ENCODE peak calls at places on chromosomes 4 and X, in five cellular contexts. One of them, this sample, is unnamed.

GRCh38 chr4:65747386-65747785 is 77.1 kb upstream of the EPHA5 start:
- DNase-seq in GM12878: no peak
- DNase-seq in WTC11: no peak
- DNase-seq in HepG2: no peak
- DNase-seq in K562: no peak
- DNase-seq in this sample: no peak

GRCh38 chr4:7710126-7710525 is 229.5 kb downstream of the AFAP1 start:
- DNase-seq in GM12878: no peak
- DNase-seq in WTC11: no peak
- DNase-seq in HepG2: no peak
- DNase-seq in K562: no peak
- DNase-seq in this sample: no peak

GRCh38 chr4:119498520-119498919 is 130.1 kb downstream of the PDE5A start:
- DNase-seq in GM12878: no peak
- DNase-seq in WTC11: no peak
- DNase-seq in HepG2: peak
- DNase-seq in K562: no peak
- DNase-seq in this sample: no peak

GRCh38 chr4:139208404-139208945 is 31.5 kb upstream of the ELF2 start:
- DNase-seq in GM12878: no peak
- DNase-seq in WTC11: no peak
- DNase-seq in HepG2: peak
- DNase-seq in K562: peak
- DNase-seq in this sample: no peak

GRCh38 chrX:23616361-23616760 is 50.9 kb upstream of the PRDX4 start:
- DNase-seq in GM12878: no peak
- DNase-seq in WTC11: no peak
- DNase-seq in HepG2: peak
- DNase-seq in K562: peak
- DNase-seq in this sample: peak

GRCh38 chr4:153115322-153116100 is 88.7 kb upstream of the TRIM2 start:
- DNase-seq in GM12878: peak
- DNase-seq in WTC11: no peak
- DNase-seq in HepG2: peak
- DNase-seq in K562: no peak
- DNase-seq in this sample: peak

GRCh38 chr4:5995901-5996623 is 22.2 kb downstream of the C4orf50 start:
- DNase-seq in GM12878: no peak
- DNase-seq in WTC11: no peak
- DNase-seq in HepG2: no peak
- DNase-seq in K562: no peak
- DNase-seq in this sample: no peak

GRCh38 chrX:75155830-75156525 is at the start of gene ABCB7:
- DNase-seq in GM12878: peak
- DNase-seq in WTC11: peak
- DNase-seq in HepG2: peak
- DNase-seq in K562: peak
- DNase-seq in this sample: peak

GRCh38 chrX:15299945-15300851 is 15.2 kb downstream of the ASB11 start:
- DNase-seq in GM12878: no peak
- DNase-seq in WTC11: no peak
- DNase-seq in HepG2: peak
- DNase-seq in K562: peak
- DNase-seq in this sample: peak

GRCh38 chrX:68936608-68937007 is 107.8 kb downstream of the EFNB1 start:
- DNase-seq in GM12878: no peak
- DNase-seq in WTC11: no peak
- DNase-seq in HepG2: no peak
- DNase-seq in K562: no peak
- DNase-seq in this sample: no peak

GRCh38 chrX:155957843-155958242 is 39.7 kb upstream of the IL9R start:
- DNase-seq in GM12878: no peak
- DNase-seq in WTC11: no peak
- DNase-seq in HepG2: no peak
- DNase-seq in K562: no peak
- DNase-seq in this sample: no peak

GRCh38 chrX:17596546-17597205 is 140.6 kb upstream of the SCML1 start:
- DNase-seq in GM12878: no peak
- DNase-seq in WTC11: no peak
- DNase-seq in HepG2: no peak
- DNase-seq in K562: no peak
- DNase-seq in this sample: no peak

GRCh38 chrX:103107836-103108235 is 14.9 kb upstream of the NXF3 start:
- DNase-seq in GM12878: no peak
- DNase-seq in WTC11: no peak
- DNase-seq in HepG2: no peak
- DNase-seq in K562: no peak
- DNase-seq in this sample: no peak

GRCh38 chr4:74675673-74676279 is 118.5 kb downstream of the BTC start:
- DNase-seq in GM12878: no peak
- DNase-seq in WTC11: no peak
- DNase-seq in HepG2: peak
- DNase-seq in K562: peak
- DNase-seq in this sample: peak

GRCh38 chr4:180437601-180438000 is 1805.6 kb upstream of the TENM3 start:
- DNase-seq in GM12878: no peak
- DNase-seq in WTC11: no peak
- DNase-seq in HepG2: no peak
- DNase-seq in K562: no peak
- DNase-seq in this sample: no peak

GRCh38 chr4:57110635-57111546 is 706 bp upstream of the IGFBP7 start:
- DNase-seq in GM12878: no peak
- DNase-seq in WTC11: peak
- DNase-seq in HepG2: no peak
- DNase-seq in K562: peak
- DNase-seq in this sample: no peak

GRCh38 chrX:150063673-150064072 is 125.4 kb upstream of the EOLA2 start:
- DNase-seq in GM12878: no peak
- DNase-seq in WTC11: no peak
- DNase-seq in HepG2: no peak
- DNase-seq in K562: no peak
- DNase-seq in this sample: no peak

GRCh38 chrX:84046403-84046984 is 141.5 kb downstream of the RPS6KA6 start:
- DNase-seq in GM12878: no peak
- DNase-seq in WTC11: peak
- DNase-seq in HepG2: peak
- DNase-seq in K562: peak
- DNase-seq in this sample: peak

GRCh38 chr4:8543623-8544022 is 36.6 kb upstream of the GPR78 start:
- DNase-seq in GM12878: no peak
- DNase-seq in WTC11: no peak
- DNase-seq in HepG2: no peak
- DNase-seq in K562: no peak
- DNase-seq in this sample: no peak

GRCh38 chr4:101418055-101418454 is 70.7 kb upstream of the PPP3CA start:
- DNase-seq in GM12878: peak
- DNase-seq in WTC11: no peak
- DNase-seq in HepG2: no peak
- DNase-seq in K562: no peak
- DNase-seq in this sample: no peak

GRCh38 chr4:85747871-85748491 is 273.0 kb downstream of the ARHGAP24 start:
- DNase-seq in GM12878: no peak
- DNase-seq in WTC11: peak
- DNase-seq in HepG2: peak
- DNase-seq in K562: peak
- DNase-seq in this sample: peak

GRCh38 chr4:83113429-83113786 is 1.1 kb downstream of the PLAC8 start:
- DNase-seq in GM12878: no peak
- DNase-seq in WTC11: no peak
- DNase-seq in HepG2: no peak
- DNase-seq in K562: no peak
- DNase-seq in this sample: no peak

GRCh38 chrX:79268788-79269187 is 98.3 kb downstream of the ITM2A start:
- DNase-seq in GM12878: no peak
- DNase-seq in WTC11: no peak
- DNase-seq in HepG2: no peak
- DNase-seq in K562: no peak
- DNase-seq in this sample: no peak

DNA sequence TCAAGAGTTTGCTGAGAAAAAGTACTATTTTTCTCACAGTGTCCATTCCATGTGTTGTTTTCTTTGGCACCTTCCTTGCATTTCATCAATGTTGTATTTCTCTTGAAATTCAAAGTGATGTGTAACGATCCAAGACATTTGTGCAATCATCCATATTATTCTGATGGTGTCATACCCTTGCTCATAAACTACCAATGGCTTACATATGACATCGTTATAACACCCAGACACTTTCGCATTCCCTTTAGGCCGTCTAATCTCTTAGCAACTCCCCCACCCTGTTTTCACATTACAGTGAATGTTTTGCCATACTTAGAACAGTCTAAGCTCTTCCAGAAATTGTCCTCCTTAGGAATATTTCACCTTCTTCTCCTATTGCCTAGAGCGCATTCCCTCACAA is 1779.0 kb downstream of the PCDH7 start:
- DNase-seq in GM12878: no peak
- DNase-seq in WTC11: no peak
- DNase-seq in HepG2: no peak
- DNase-seq in K562: no peak
- DNase-seq in this sample: no peak
- TF ChIP-seq ESRRA in GM12878: no peak
- TF ChIP-seq ESRRA in WTC11: no peak
- TF ChIP-seq ESRRA in HepG2: no peak
- TF ChIP-seq ESRRA in K562: no peak
- TF ChIP-seq ESRRA in this sample: no peak

GRCh38 chrX:66074920-66075879 is 35.3 kb upstream of the VSIG4 start:
- DNase-seq in GM12878: peak
- DNase-seq in WTC11: no peak
- DNase-seq in HepG2: no peak
- DNase-seq in K562: peak
- DNase-seq in this sample: no peak
- TF ChIP-seq ESRRA in GM12878: no peak
- TF ChIP-seq ESRRA in WTC11: no peak
- TF ChIP-seq ESRRA in HepG2: no peak
- TF ChIP-seq ESRRA in K562: no peak
- TF ChIP-seq ESRRA in this sample: no peak

DNA sequence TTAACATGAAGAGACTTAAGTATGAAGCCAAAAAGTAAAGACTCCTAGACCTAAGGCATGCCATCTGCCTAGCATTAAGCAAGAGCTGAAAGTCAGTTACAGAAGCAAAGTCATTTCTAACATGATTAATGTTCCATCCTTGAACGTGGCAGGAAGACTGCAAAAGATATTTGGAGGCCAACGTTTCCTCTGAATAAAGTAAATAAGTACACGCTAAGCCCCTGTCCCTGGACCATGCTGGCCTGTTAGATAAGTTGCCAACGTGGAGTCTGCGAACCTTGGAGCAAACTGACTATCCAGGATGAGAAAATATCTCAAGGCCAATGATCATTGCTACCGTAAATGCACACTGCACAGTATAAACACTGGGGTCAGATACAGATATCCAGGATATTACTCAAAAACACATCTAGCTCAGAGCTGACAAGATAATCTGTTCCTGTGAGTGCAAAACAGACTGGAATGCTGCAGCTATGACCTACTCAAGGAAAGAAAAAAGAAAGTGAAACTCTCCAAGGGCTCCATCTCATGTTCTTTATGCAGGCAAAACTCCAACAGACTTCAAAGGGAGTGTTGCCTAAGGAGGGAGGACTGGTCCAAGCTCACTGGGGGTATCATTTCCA is 255.8 kb downstream of the COL25A1 start:
- DNase-seq in GM12878: no peak
- DNase-seq in WTC11: no peak
- DNase-seq in HepG2: peak
- DNase-seq in K562: peak
- DNase-seq in this sample: no peak
- TF ChIP-seq ESRRA in GM12878: no peak
- TF ChIP-seq ESRRA in WTC11: no peak
- TF ChIP-seq ESRRA in HepG2: no peak
- TF ChIP-seq ESRRA in K562: no peak
- TF ChIP-seq ESRRA in this sample: no peak

DNA sequence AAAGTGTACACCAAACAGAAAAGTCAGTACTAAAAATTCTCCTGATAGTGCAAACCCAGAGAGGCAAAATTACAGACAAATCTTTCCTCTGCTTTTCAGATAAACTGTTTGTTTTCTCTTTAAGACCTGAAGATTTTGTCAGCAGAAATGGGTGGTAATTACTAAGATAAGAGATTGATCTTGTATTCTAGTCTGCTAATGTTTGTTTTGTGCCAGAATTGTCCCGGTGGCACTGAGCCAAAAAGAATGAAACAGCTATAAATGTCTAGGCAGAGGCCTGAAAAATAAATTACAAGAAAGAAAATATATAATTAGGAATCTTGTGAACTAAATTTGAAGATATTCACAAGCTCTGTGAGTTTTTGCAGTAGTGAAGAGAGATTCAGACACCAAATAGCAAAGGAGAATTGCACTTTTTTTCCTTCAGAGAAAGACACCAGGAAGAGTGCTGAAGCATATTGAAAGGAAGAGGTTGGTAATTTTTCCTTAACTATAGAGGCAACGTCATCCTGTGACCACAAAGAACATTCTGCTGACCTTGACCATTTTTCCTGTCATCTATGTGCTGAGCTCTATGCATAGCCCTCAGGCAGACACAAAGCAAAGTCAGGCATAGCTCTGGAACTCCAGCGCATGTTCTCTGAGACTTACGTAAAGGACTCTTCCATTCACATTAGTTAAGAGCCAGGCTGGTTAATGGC is 314.5 kb upstream of the RASGEF1B start:
- DNase-seq in GM12878: no peak
- DNase-seq in WTC11: no peak
- DNase-seq in HepG2: no peak
- DNase-seq in K562: peak
- DNase-seq in this sample: no peak
- TF ChIP-seq ESRRA in GM12878: no peak
- TF ChIP-seq ESRRA in WTC11: no peak
- TF ChIP-seq ESRRA in HepG2: no peak
- TF ChIP-seq ESRRA in K562: peak
- TF ChIP-seq ESRRA in this sample: no peak

DNA sequence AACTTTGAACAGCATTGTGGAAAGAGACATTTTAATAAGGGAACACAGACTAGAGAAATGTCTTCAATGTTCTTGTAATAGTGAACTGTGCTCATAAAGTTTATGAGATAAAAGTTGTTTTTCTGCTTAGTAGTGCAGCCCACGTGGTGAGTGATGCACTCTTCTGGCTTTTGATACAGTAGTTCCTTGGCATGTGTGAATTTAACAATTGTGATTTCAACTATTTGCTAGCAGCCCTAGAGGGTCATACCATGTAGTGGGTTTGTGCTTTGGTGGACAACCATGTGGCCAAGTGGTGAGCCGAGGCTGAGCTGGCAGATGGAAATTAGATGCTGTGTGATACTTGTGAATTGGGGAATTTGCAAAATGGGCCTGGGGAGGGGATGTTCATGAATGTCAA is 116.2 kb upstream of the SLC4A4 start:
- DNase-seq in GM12878: no peak
- DNase-seq in WTC11: no peak
- DNase-seq in HepG2: no peak
- DNase-seq in K562: no peak
- DNase-seq in this sample: no peak
- TF ChIP-seq ESRRA in GM12878: no peak
- TF ChIP-seq ESRRA in WTC11: no peak
- TF ChIP-seq ESRRA in HepG2: no peak
- TF ChIP-seq ESRRA in K562: no peak
- TF ChIP-seq ESRRA in this sample: no peak

This sample was measured in A549.